ENCODE peak calls at places on chromosomes 4 and X, in eight cellular contexts. O, M, K, X, R, W, S and V are unnamed samples.

GRCh38 chr4:116469582-116469981 is 615.8 kb downstream of the TRAM1L1 start:
- DNase-seq in O (no peak), M (no peak), K (no peak), X (no peak), R (no peak), W (no peak), S (no peak), V (no peak)

GRCh38 chr4:142264961-142265360 is 581.1 kb downstream of the INPP4B start:
- DNase-seq in O (no peak), M (no peak), K (no peak), X (peak; percentile 53), R (no peak), W (no peak), S (no peak), V (no peak)

GRCh38 chr4:155433636-155434360 is 57.0 kb upstream of the MAP9 start:
- DNase-seq in O (no peak), M (no peak), K (no peak), X (peak; percentile 23), R (no peak), W (no peak), S (no peak), V (no peak)

GRCh38 chrX:84078991-84079390 is 109.0 kb downstream of the RPS6KA6 start:
- DNase-seq in O (no peak), M (no peak), K (no peak), X (no peak), R (no peak), W (no peak), S (no peak), V (no peak)

GRCh38 chr4:139689093-139689722 is 23.6 kb downstream of the MGST2 start:
- DNase-seq in O (no peak), M (no peak), K (no peak), X (no peak), R (no peak), W (no peak), S (no peak), V (no peak)

GRCh38 chrX:154399527-154400368 is 1.6 kb downstream of the RPL10 start:
- DNase-seq in O (no peak), M (no peak), K (no peak), X (peak; percentile 21), R (no peak), W (no peak), S (no peak), V (no peak)

GRCh38 chrX:40127052-40127451 is 29.3 kb upstream of the BCOR start:
- DNase-seq in O (no peak), M (no peak), K (no peak), X (peak; percentile 9), R (no peak), W (no peak), S (no peak), V (no peak)

GRCh38 chrX:152896450-152896849 is 1.4 kb upstream of the ZNF185 start:
- DNase-seq in O (peak; percentile 73), M (no peak), K (no peak), X (peak; percentile 62), R (no peak), W (no peak), S (no peak), V (no peak)

GRCh38 chrX:95703696-95704095 is 980.9 kb upstream of the DIAPH2 start:
- DNase-seq in O (no peak), M (no peak), K (no peak), X (no peak), R (no peak), W (no peak), S (no peak), V (no peak)

GRCh38 chr4:116400480-116400879 is 684.9 kb downstream of the TRAM1L1 start:
- DNase-seq in O (no peak), M (no peak), K (no peak), X (no peak), R (no peak), W (no peak), S (no peak), V (no peak)

GRCh38 chr4:53763813-53764597 is 172.7 kb upstream of the LNX1 start:
- DNase-seq in O (peak; percentile 1), M (no peak), K (no peak), X (peak; percentile 91), R (no peak), W (no peak), S (peak; percentile 77), V (no peak)

GRCh38 chr4:41865306-41865980 is 69.8 kb upstream of the TMEM33 start:
- DNase-seq in O (no peak), M (no peak), K (no peak), X (peak; percentile 28), R (no peak), W (no peak), S (no peak), V (no peak)

GRCh38 chr4:134216436-134216835 is 14.8 kb upstream of the PABPC4L start:
- DNase-seq in O (no peak), M (no peak), K (no peak), X (peak; percentile 75), R (no peak), W (no peak), S (peak; percentile 62), V (no peak)

GRCh38 chrX:136376713-136377112 is 76.0 kb downstream of the ADGRG4 start:
- DNase-seq in O (no peak), M (no peak), K (no peak), X (no peak), R (no peak), W (no peak), S (no peak), V (no peak)

GRCh38 chr4:41080964-41081363 is 133.4 kb downstream of the APBB2 start:
- DNase-seq in O (no peak), M (no peak), K (no peak), X (no peak), R (no peak), W (no peak), S (no peak), V (no peak)

GRCh38 chr4:190020790-190021717 is 6.0 kb downstream of the FRG2 start:
- DNase-seq in O (no peak), M (no peak), K (no peak), X (peak; percentile 53), R (peak; percentile 74), W (peak; percentile 51), S (peak; percentile 8), V (no peak)

GRCh38 chr4:7909966-7910720 is 29.5 kb downstream of the AFAP1 start:
- DNase-seq in O (no peak), M (no peak), K (no peak), X (peak; percentile 45), R (no peak), W (no peak), S (peak; percentile 44), V (no peak)

GRCh38 chr4:81378398-81378797 is 93.3 kb downstream of the RASGEF1B start:
- DNase-seq in O (no peak), M (no peak), K (no peak), X (no peak), R (no peak), W (no peak), S (no peak), V (no peak)

GRCh38 chr4:118683513-118683912 is 1.7 kb upstream of the METTL14 start:
- DNase-seq in O (no peak), M (no peak), K (no peak), X (peak; percentile 25), R (no peak), W (no peak), S (no peak), V (no peak)

GRCh38 chrX:56564921-56565861 is 1.8 kb downstream of the UBQLN2 start:
- DNase-seq in O (no peak), M (no peak), K (no peak), X (peak; percentile 0), R (no peak), W (no peak), S (no peak), V (no peak)

GRCh38 chrX:15245896-15246295 is 24.0 kb downstream of the ASB9 start:
- DNase-seq in O (no peak), M (no peak), K (no peak), X (no peak), R (no peak), W (no peak), S (no peak), V (no peak)

GRCh38 chrX:97168646-97169045 is 284.9 kb downstream of the RPA4 start:
- DNase-seq in O (no peak), M (no peak), K (no peak), X (no peak), R (no peak), W (no peak), S (no peak), V (no peak)

GRCh38 chrX:16903274-16904019 is 33.3 kb upstream of the RBBP7 start:
- DNase-seq in O (no peak), M (no peak), K (no peak), X (no peak), R (no peak), W (no peak), S (no peak), V (no peak)

GRCh38 chr4:81030061-81030616 is 369 bp upstream of the BMP3 start:
- DNase-seq in O (no peak), M (no peak), K (no peak), X (no peak), R (no peak), W (no peak), S (no peak), V (no peak)

GRCh38 chr4:1255151-1255550 is 6.2 kb upstream of the CTBP1 start:
- DNase-seq in O (no peak), M (peak; percentile 7), K (no peak), X (no peak), R (no peak), W (no peak), S (no peak), V (no peak)

GRCh38 chrX:28847423-28847822 is 260.2 kb downstream of the IL1RAPL1 start:
- DNase-seq in O (no peak), M (no peak), K (no peak), X (peak; percentile 0), R (peak; percentile 22), W (no peak), S (no peak), V (no peak)